ENCODE peak calls at places on chromosomes 11 and 22, in eight cellular contexts. P is CD4-positive, CD25-positive, alpha-beta regulatory T cell; T is pancreas; F is cardiac fibroblast; S is lower leg skin; L is Panc1; Q is kidney epithelial cell; G is WERI-Rb-1. W is an unnamed sample.

GRCh38 chr11:1401656-1402221 is 12.0 kb downstream of the BRSK2 start:
- DNase-seq in L (no peak), G (no peak), F (peak), Q (peak), T (peak), S (no peak), P (peak), W (peak)

GRCh38 chr22:17903564-17904295 is 120.6 kb downstream of the MICAL3 start:
- DNase-seq in Q (no peak), G (no peak), P (no peak), L (no peak), T (peak), F (no peak), S (no peak), W (no peak)

GRCh38 chr11:78715639-78716311 is 141.1 kb upstream of the NARS2 start:
- DNase-seq in Q (peak), F (peak), G (peak), L (peak), S (no peak), P (peak), T (peak), W (peak)

GRCh38 chr11:128311742-128312719 is 275.3 kb downstream of the ETS1 start:
- DNase-seq in T (no peak), F (no peak), Q (no peak), S (no peak), G (no peak), P (no peak), L (no peak), W (no peak)

GRCh38 chr11:126857860-126858808 is 142.4 kb downstream of the KIRREL3 start:
- DNase-seq in F (peak), G (no peak), T (no peak), L (no peak), P (no peak), S (no peak), Q (no peak), W (no peak)

GRCh38 chr22:24819941-24820461 is 14.0 kb downstream of the SGSM1 start:
- DNase-seq in F (peak), L (no peak), Q (no peak), S (no peak), G (no peak), T (peak), P (no peak), W (no peak)

GRCh38 chr22:20430101-20430640 is 7.5 kb downstream of the SCARF2 start:
- DNase-seq in S (no peak), L (no peak), Q (no peak), F (no peak), G (no peak), T (no peak), P (no peak), W (no peak)

GRCh38 chr11:24264868-24265267 is 232.0 kb upstream of the LUZP2 start:
- DNase-seq in T (no peak), Q (no peak), G (no peak), S (no peak), L (no peak), F (no peak), P (no peak), W (no peak)

GRCh38 chr11:15842345-15842744 is 514.0 kb downstream of the SOX6 start:
- DNase-seq in G (no peak), F (no peak), P (no peak), T (no peak), L (no peak), Q (no peak), S (no peak), W (no peak)

GRCh38 chr11:107931206-107931605 is 3.0 kb downstream of the RAB39A start:
- DNase-seq in S (no peak), L (peak), Q (no peak), P (no peak), F (no peak), G (no peak), T (no peak), W (no peak)

GRCh38 chr11:105799728-105800462 is 190.0 kb downstream of the GRIA4 start:
- DNase-seq in T (no peak), P (no peak), L (no peak), G (no peak), Q (no peak), S (no peak), F (no peak), W (no peak)

GRCh38 chr11:109865558-109866186 is 227.5 kb upstream of the ZC3H12C start:
- DNase-seq in L (no peak), F (no peak), T (peak), Q (no peak), S (no peak), G (peak), P (no peak), W (no peak)

GRCh38 chr11:128471138-128471661 is 116.2 kb downstream of the ETS1 start:
- DNase-seq in G (no peak), F (no peak), S (no peak), L (no peak), P (peak), Q (no peak), T (no peak), W (no peak)

GRCh38 chr11:19753451-19754041 is 40.9 kb downstream of the NAV2 start:
- DNase-seq in T (no peak), Q (no peak), G (no peak), P (no peak), L (no peak), F (no peak), S (no peak), W (no peak)

GRCh38 chr22:44312766-44313165 is at the start of gene SHISAL1:
- DNase-seq in T (no peak), L (no peak), P (no peak), G (no peak), F (peak), Q (no peak), S (no peak), W (no peak)

DNA sequence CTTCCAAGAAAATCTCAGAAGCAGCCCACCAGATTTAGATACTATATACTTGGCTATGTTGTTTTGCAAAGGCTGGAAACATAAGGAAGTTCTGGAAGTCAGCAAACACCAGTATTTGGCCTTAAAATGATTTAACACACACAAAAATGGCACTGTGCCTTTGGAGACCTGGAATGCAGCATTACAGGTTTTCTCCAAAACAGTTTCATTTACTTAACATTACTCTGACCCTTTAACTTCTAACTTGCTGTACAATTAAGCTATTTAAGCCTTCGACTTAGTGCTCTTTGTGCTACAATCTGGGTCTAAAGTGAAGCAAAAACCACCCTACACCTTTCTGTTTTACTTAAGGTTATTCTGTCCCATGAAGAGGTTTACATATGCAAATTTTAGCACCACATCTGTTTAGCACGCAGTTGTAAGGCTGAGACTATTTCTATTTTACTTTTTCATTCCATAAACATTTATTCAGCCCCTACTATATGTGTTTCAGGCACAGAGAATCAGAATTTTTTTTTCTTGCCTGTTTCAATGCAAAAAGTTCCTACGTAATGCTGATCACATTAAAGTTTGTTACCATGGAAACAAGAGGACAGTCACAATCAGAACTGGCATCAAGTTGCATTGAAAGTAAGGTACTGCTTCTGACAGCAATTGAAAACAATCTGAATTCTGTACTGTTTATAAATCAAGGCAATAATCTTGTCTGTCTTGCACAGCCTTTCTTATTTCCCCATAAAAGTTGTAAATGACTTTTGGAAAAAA is 70.3 kb downstream of the MAML2 start:
- DNase-seq in F (peak), Q (no peak), T (peak), P (peak), L (no peak), G (no peak), S (no peak), W (no peak)
- H3K4me3 ChIP-seq in F (no peak), Q (no peak), T (no peak), P (peak), L (no peak), G (no peak), S (no peak), W (no peak)

GRCh38 chr22:39661501-39661841 is 90.9 kb downstream of the CACNA1I start:
- DNase-seq in P (no peak), S (no peak), L (no peak), Q (no peak), T (no peak), F (no peak), G (no peak), W (no peak)

GRCh38 chr22:39656495-39657490 is 86.2 kb downstream of the CACNA1I start:
- DNase-seq in Q (no peak), G (no peak), P (no peak), T (no peak), S (no peak), L (no peak), F (no peak), W (no peak)

GRCh38 chr22:39655736-39656285 is 85.3 kb downstream of the CACNA1I start:
- DNase-seq in F (no peak), Q (no peak), P (no peak), T (no peak), S (no peak), L (no peak), G (no peak), W (no peak)

GRCh38 chr22:39658806-39659463 is 88.4 kb downstream of the CACNA1I start:
- DNase-seq in P (no peak), S (no peak), L (no peak), F (no peak), Q (no peak), G (no peak), T (no peak), W (no peak)

DNA sequence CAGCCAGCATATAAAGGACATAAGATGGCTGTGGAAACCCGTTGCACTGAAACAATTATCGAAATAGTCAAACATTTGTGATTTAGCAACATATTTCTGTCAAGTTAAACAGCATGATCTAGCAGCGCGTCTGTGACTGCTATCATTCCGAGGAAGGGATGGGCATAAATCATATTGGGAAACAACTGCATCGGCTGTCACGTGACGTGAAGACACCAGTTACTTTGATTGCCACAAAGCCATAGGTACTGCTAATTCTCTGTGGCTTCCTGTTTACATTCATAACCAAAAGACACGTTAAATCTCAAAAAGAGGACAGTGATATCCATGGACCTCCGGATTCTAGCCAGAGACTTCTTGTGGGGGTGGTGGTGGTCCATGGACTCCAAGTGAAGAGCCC is 87.8 kb downstream of the CACNA1I start:
- DNase-seq in F (no peak), P (peak), L (no peak), G (no peak), T (no peak), Q (no peak), S (no peak), W (no peak)
- H3K4me3 ChIP-seq in F (no peak), P (peak), L (no peak), G (no peak), T (no peak), Q (no peak), S (no peak), W (no peak)

GRCh38 chr22:23521442-23522113 is 58.5 kb downstream of the IGLL1 start:
- DNase-seq in Q (peak), T (peak), F (peak), S (peak), L (no peak), P (peak), G (peak), W (peak)
- H3K4me3 ChIP-seq in Q (peak), T (peak), F (peak), S (peak), L (peak), P (no peak), G (peak), W (peak)

DNA sequence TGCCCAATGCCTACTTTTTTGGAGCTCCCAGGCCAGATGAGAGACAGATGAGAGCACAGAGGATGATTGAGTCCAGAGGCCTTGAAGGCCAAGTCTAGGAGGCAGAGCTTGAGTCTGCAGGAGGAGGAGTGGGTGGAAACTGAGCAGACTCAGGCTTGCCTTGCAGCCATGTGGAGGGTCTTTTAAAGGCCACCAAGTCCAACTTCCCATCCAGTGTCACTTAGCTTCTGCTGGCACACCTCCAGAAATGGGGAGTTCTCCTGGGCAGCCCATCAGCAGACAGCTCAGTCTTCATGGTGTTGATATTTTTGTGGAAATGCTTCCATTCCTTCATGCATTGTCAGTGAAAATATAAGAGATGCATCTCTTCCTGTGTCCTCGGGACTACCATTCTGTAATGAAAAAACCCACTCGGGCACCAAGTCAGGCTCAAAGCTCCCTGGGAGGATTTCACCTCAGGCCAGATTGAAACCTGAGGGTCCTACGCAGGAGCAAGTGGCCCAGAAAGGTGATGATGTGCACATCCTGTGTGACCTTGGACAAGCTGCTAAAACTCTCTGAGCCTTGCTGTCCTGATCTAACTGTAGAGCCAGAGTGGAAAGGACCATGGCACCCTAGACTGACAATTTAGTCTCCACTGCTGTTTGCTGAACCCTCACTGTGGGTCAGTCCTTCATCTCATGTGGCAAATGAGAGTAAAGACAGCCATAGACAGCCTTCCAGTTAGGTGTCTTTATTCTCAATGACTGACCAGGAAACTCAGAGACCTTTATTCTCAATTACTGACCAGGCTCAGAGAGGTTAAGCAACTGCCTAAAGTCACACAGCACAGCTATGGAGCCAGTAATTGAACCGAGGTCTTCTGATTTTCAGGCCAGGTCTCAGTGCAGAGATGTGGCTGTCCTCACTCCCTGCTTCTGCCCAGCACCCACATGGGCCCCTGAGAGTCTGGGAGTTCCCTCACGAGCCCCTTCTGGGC is 2.9 kb upstream of the LRRC32 start:
- DNase-seq in T (no peak), P (no peak), L (no peak), F (no peak), S (no peak), Q (no peak), G (no peak), W (no peak)
- H3K4me3 ChIP-seq in T (no peak), P (peak), L (no peak), F (no peak), S (no peak), Q (no peak), G (no peak), W (no peak)

GRCh38 chr11:371051-371450 is 1.8 kb downstream of the B4GALNT4 start:
- DNase-seq in P (no peak), L (no peak), T (no peak), S (no peak), Q (no peak), F (no peak), G (no peak), W (no peak)
- H3K4me3 ChIP-seq in P (no peak), L (peak), T (no peak), S (no peak), Q (no peak), F (no peak), G (peak), W (no peak)